ENCODE peak calls at places on chromosomes 1 and 21, in four cellular contexts. One of them, this sample, is unnamed.

GRCh38 chr1:214551436-214552173 is at the start of gene PTPN14:
- DNase-seq in GM12878: no peak
- DNase-seq in K562: no peak
- DNase-seq in HepG2: peak; percentile 82
- DNase-seq in this sample: peak; percentile 91

GRCh38 chr1:29583727-29584126 is 347.4 kb downstream of the PTPRU start:
- DNase-seq in GM12878: no peak
- DNase-seq in K562: no peak
- DNase-seq in HepG2: no peak
- DNase-seq in this sample: no peak

GRCh38 chr1:27934818-27935549 is at the start of gene SMPDL3B:
- DNase-seq in GM12878: no peak
- DNase-seq in K562: no peak
- DNase-seq in HepG2: no peak
- DNase-seq in this sample: peak; percentile 60

GRCh38 chr21:15895142-15896106 is 165.6 kb downstream of the USP25 start:
- DNase-seq in GM12878: no peak
- DNase-seq in K562: no peak
- DNase-seq in HepG2: no peak
- DNase-seq in this sample: no peak

GRCh38 chr1:84141177-84142003 is 2.7 kb upstream of the PRKACB start:
- DNase-seq in GM12878: no peak
- DNase-seq in K562: no peak
- DNase-seq in HepG2: no peak
- DNase-seq in this sample: no peak

GRCh38 chr1:3672231-3672970 is 20.1 kb downstream of the TP73 start:
- DNase-seq in GM12878: no peak
- DNase-seq in K562: no peak
- DNase-seq in HepG2: no peak
- DNase-seq in this sample: no peak

GRCh38 chr1:234835239-234835638 is 225.3 kb upstream of the IRF2BP2 start:
- DNase-seq in GM12878: no peak
- DNase-seq in K562: no peak
- DNase-seq in HepG2: no peak
- DNase-seq in this sample: no peak

GRCh38 chr1:235901461-235901860 is 34.8 kb upstream of the LYST start:
- DNase-seq in GM12878: no peak
- DNase-seq in K562: no peak
- DNase-seq in HepG2: no peak
- DNase-seq in this sample: no peak

GRCh38 chr1:16019580-16020277 is 1.9 kb upstream of the HSPB7 start:
- DNase-seq in GM12878: no peak
- DNase-seq in K562: no peak
- DNase-seq in HepG2: no peak
- DNase-seq in this sample: no peak

GRCh38 chr1:228337711-228338520 is 68.7 kb downstream of the TRIM11 start:
- DNase-seq in GM12878: no peak
- DNase-seq in K562: no peak
- DNase-seq in HepG2: no peak
- DNase-seq in this sample: no peak

GRCh38 chr1:163071381-163072255 is 2.5 kb downstream of the RGS4 start:
- DNase-seq in GM12878: no peak
- DNase-seq in K562: peak; percentile 58
- DNase-seq in HepG2: peak; percentile 30
- DNase-seq in this sample: peak; percentile 46

GRCh38 chr1:94926365-94926914 is 470 bp downstream of the CNN3 start:
- DNase-seq in GM12878: no peak
- DNase-seq in K562: no peak
- DNase-seq in HepG2: peak; percentile 36
- DNase-seq in this sample: peak; percentile 47

GRCh38 chr1:117605164-117605810 is 561 bp upstream of the TENT5C start:
- DNase-seq in GM12878: no peak
- DNase-seq in K562: no peak
- DNase-seq in HepG2: peak; percentile 5
- DNase-seq in this sample: no peak

GRCh38 chr1:108068141-108068540 is 103.2 kb upstream of the VAV3 start:
- DNase-seq in GM12878: no peak
- DNase-seq in K562: no peak
- DNase-seq in HepG2: no peak
- DNase-seq in this sample: no peak

GRCh38 chr1:223836586-223836985 is 9.2 kb downstream of the TP53BP2 start:
- DNase-seq in GM12878: no peak
- DNase-seq in K562: no peak
- DNase-seq in HepG2: no peak
- DNase-seq in this sample: no peak
- TF ChIP-seq CHD4 in GM12878: no peak
- TF ChIP-seq CHD4 in K562: no peak
- TF ChIP-seq CHD4 in HepG2: no peak
- TF ChIP-seq CHD4 in this sample: no peak

GRCh38 chr1:47323475-47324105 is 9.6 kb upstream of the STIL start:
- DNase-seq in GM12878: no peak
- DNase-seq in K562: no peak
- DNase-seq in HepG2: peak; percentile 29
- DNase-seq in this sample: no peak

GRCh38 chr1:47328992-47329391 is 4.6 kb upstream of the CMPK1 start:
- DNase-seq in GM12878: no peak
- DNase-seq in K562: no peak
- DNase-seq in HepG2: no peak
- DNase-seq in this sample: no peak

GRCh38 chr1:47325530-47325929 is 8.1 kb upstream of the CMPK1 start:
- DNase-seq in GM12878: no peak
- DNase-seq in K562: no peak
- DNase-seq in HepG2: no peak
- DNase-seq in this sample: peak; percentile 14

GRCh38 chr1:47326271-47326670 is 7.3 kb upstream of the CMPK1 start:
- DNase-seq in GM12878: no peak
- DNase-seq in K562: no peak
- DNase-seq in HepG2: no peak
- DNase-seq in this sample: no peak

DNA sequence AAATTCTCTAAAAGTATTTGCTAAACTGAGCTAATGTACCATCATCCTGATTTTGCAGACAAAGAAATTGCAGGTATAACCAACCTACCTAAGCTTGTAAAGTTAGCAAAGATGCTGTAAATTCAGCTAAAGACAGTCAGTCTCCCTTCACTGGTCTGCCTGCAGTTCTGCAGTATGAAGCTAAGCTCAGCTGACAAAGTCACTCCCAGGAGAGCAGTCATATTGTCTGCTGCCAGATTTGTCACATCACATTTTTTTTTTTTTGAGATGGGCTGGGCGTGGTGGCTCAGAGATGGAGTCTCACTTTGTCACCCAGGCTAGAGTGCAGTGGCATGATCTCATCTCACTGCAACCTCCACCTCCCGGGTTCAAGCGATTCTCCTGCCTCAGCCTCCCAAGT is 8.9 kb upstream of the CMPK1 start:
- DNase-seq in GM12878: no peak
- DNase-seq in K562: no peak
- DNase-seq in HepG2: no peak
- DNase-seq in this sample: no peak
- TF ChIP-seq CHD4 in GM12878: no peak
- TF ChIP-seq CHD4 in K562: no peak
- TF ChIP-seq CHD4 in HepG2: no peak
- TF ChIP-seq CHD4 in this sample: no peak

GRCh38 chr1:45608475-45609156 is 15.2 kb downstream of the CCDC17 start:
- DNase-seq in GM12878: no peak
- DNase-seq in K562: no peak
- DNase-seq in HepG2: no peak
- DNase-seq in this sample: no peak
- TF ChIP-seq CHD4 in GM12878: no peak
- TF ChIP-seq CHD4 in K562: no peak
- TF ChIP-seq CHD4 in HepG2: no peak
- TF ChIP-seq CHD4 in this sample: no peak

GRCh38 chr1:118783095-118783758 is 204.9 kb downstream of the TBX15 start:
- DNase-seq in GM12878: no peak
- DNase-seq in K562: no peak
- DNase-seq in HepG2: no peak
- DNase-seq in this sample: no peak
- TF ChIP-seq CHD4 in GM12878: no peak
- TF ChIP-seq CHD4 in K562: no peak
- TF ChIP-seq CHD4 in HepG2: no peak
- TF ChIP-seq CHD4 in this sample: no peak

DNA sequence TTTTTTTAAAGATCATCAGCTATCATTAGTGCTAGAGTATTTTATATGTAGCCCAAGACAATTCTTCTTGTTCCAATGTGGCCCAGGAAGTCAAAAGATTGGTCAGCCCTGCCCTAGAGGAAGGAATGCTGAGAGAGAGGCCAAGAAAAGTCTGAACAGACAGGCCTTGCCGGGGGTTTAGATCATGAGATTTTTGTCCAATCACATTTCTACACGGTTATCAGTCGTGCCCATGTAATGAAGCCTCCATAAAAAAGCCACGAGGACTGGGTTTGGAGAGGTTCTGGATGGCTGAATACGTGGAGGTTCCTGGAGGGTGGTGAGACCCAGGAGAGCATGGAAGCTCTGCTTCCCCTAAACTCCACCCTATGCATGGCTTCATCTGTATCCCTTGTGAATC is 24.3 kb upstream of the ENO1 start:
- DNase-seq in GM12878: no peak
- DNase-seq in K562: no peak
- DNase-seq in HepG2: no peak
- DNase-seq in this sample: peak; percentile 31
- TF ChIP-seq CHD4 in GM12878: no peak
- TF ChIP-seq CHD4 in K562: no peak
- TF ChIP-seq CHD4 in HepG2: no peak
- TF ChIP-seq CHD4 in this sample: no peak

GRCh38 chr1:204771358-204771757 is 85.8 kb upstream of the LRRN2 start:
- DNase-seq in GM12878: no peak
- DNase-seq in K562: no peak
- DNase-seq in HepG2: no peak
- DNase-seq in this sample: no peak
- TF ChIP-seq CHD4 in GM12878: no peak
- TF ChIP-seq CHD4 in K562: no peak
- TF ChIP-seq CHD4 in HepG2: no peak
- TF ChIP-seq CHD4 in this sample: no peak

GRCh38 chr21:45224189-45224938 is 63.3 kb downstream of the POFUT2 start:
- DNase-seq in GM12878: no peak
- DNase-seq in K562: no peak
- DNase-seq in HepG2: no peak
- DNase-seq in this sample: no peak
- TF ChIP-seq CHD4 in GM12878: no peak
- TF ChIP-seq CHD4 in K562: no peak
- TF ChIP-seq CHD4 in HepG2: no peak
- TF ChIP-seq CHD4 in this sample: no peak

GRCh38 chr1:9867408-9868243 is 42.4 kb downstream of the CTNNBIP1 start:
- DNase-seq in GM12878: peak; percentile 36
- DNase-seq in K562: peak; percentile 84
- DNase-seq in HepG2: peak; percentile 46
- DNase-seq in this sample: peak; percentile 72
- TF ChIP-seq CHD4 in GM12878: no peak
- TF ChIP-seq CHD4 in K562: no peak
- TF ChIP-seq CHD4 in HepG2: no peak
- TF ChIP-seq CHD4 in this sample: no peak

This sample was measured in A549.